ENCODE peak calls at places on chromosomes 6 and 20, in five cellular contexts. J is cardiac muscle cell; P is Karpas-422; O is CD4-positive, alpha-beta T cell; M is T-helper 17 cell. U is an unnamed sample.

GRCh38 chr6:168136622-168137021 is 57.6 kb upstream of the FRMD1 start:
- DNase-seq in J (no peak), P (no peak), O (no peak), M (no peak), U (no peak)

GRCh38 chr6:86978251-86978650 is 40.9 kb downstream of the HTR1E start:
- DNase-seq in J (no peak), P (no peak), O (no peak), M (no peak), U (no peak)

GRCh38 chr6:142821860-142822259 is 123.1 kb downstream of the HIVEP2 start:
- DNase-seq in J (no peak), P (no peak), O (no peak), M (no peak), U (no peak)

GRCh38 chr6:161305860-161306259 is 32.0 kb upstream of the AGPAT4 start:
- DNase-seq in J (no peak), P (no peak), O (no peak), M (no peak), U (no peak)

GRCh38 chr6:90350689-90351554 is 54.3 kb upstream of the BACH2 start:
- DNase-seq in J (no peak), P (peak; percentile 56), O (peak; percentile 47), M (peak; percentile 6), U (peak; percentile 76)

GRCh38 chr20:3565851-3566250 is 95.0 kb downstream of the ATRN start:
- DNase-seq in J (no peak), P (no peak), O (no peak), M (no peak), U (no peak)

GRCh38 chr6:46796842-46797241 is 3.7 kb downstream of the MEP1A start:
- DNase-seq in J (no peak), P (no peak), O (no peak), M (no peak), U (no peak)

GRCh38 chr20:36093025-36093803 is 61.3 kb upstream of the EPB41L1 start:
- DNase-seq in J (peak; percentile 59), P (no peak), O (peak; percentile 44), M (peak; percentile 13), U (peak; percentile 29)

GRCh38 chr20:25466846-25467245 is 59.4 kb downstream of the GINS1 start:
- DNase-seq in J (no peak), P (no peak), O (no peak), M (no peak), U (no peak)

GRCh38 chr6:121319112-121319553 is 15.1 kb downstream of the TBC1D32 start:
- DNase-seq in J (peak; percentile 47), P (no peak), O (no peak), M (no peak), U (no peak)

GRCh38 chr6:2038096-2038495 is 207.3 kb downstream of the GMDS start:
- DNase-seq in J (peak; percentile 90), P (no peak), O (peak; percentile 19), M (peak; percentile 6), U (peak; percentile 79)

GRCh38 chr20:6855806-6856205 is 88.3 kb downstream of the BMP2 start:
- DNase-seq in J (no peak), P (no peak), O (no peak), M (no peak), U (no peak)

GRCh38 chr6:21914121-21914973 is 320.8 kb downstream of the SOX4 start:
- DNase-seq in J (peak; percentile 50), P (no peak), O (peak; percentile 52), M (no peak), U (peak; percentile 5)

GRCh38 chr20:46230811-46231282 is 77.5 kb downstream of the CDH22 start:
- DNase-seq in J (peak; percentile 68), P (peak; percentile 71), O (no peak), M (no peak), U (peak; percentile 4)

GRCh38 chr20:44748005-44748370 is 2.3 kb downstream of the KCNK15 start:
- DNase-seq in J (no peak), P (no peak), O (no peak), M (no peak), U (no peak)

GRCh38 chr6:23307516-23307915 is 738.1 kb downstream of the HDGFL1 start:
- DNase-seq in J (no peak), P (no peak), O (no peak), M (no peak), U (no peak)

GRCh38 chr20:43530321-43531090 is 23.0 kb downstream of the L3MBTL1 start:
- DNase-seq in J (no peak), P (no peak), O (no peak), M (no peak), U (no peak)

GRCh38 chr20:3011752-3012151 is 31.7 kb upstream of the GNRH2 start:
- DNase-seq in J (no peak), P (no peak), O (no peak), M (no peak), U (no peak)

GRCh38 chr6:43310137-43310536 is 1.5 kb upstream of the CRIP3 start:
- DNase-seq in J (no peak), P (peak; percentile 31), O (no peak), M (no peak), U (no peak)

GRCh38 chr6:25248100-25248499 is 31.1 kb upstream of the CARMIL1 start:
- DNase-seq in J (no peak), P (no peak), O (no peak), M (no peak), U (no peak)

GRCh38 chr20:62181808-62182207 is 1.0 kb upstream of the MTG2 start:
- DNase-seq in J (no peak), P (no peak), O (no peak), M (no peak), U (no peak)

GRCh38 chr20:59170406-59171349 is 7.1 kb downstream of the ZNF831 start:
- DNase-seq in J (no peak), P (no peak), O (no peak), M (no peak), U (no peak)

GRCh38 chr6:68638225-68638900 is 3.3 kb downstream of the ADGRB3 start:
- DNase-seq in J (peak; percentile 76), P (peak; percentile 76), O (no peak), M (no peak), U (peak; percentile 41)

GRCh38 chr6:168994966-168995365 is 258.7 kb downstream of the THBS2 start:
- DNase-seq in J (no peak), P (no peak), O (no peak), M (no peak), U (no peak)

GRCh38 chr6:139161817-139162284 is 27.0 kb downstream of the HECA start:
- DNase-seq in J (no peak), P (peak; percentile 64), O (peak; percentile 68), M (peak; percentile 35), U (peak; percentile 57)

GRCh38 chr20:32626859-32627636 is 41.9 kb upstream of the NOL4L start:
- DNase-seq in J (no peak), P (peak; percentile 36), O (peak; percentile 5), M (no peak), U (peak; percentile 14)

GRCh38 chr20:60957621-60958020 is 294.4 kb upstream of the CDH4 start:
- DNase-seq in J (no peak), P (no peak), O (no peak), M (no peak), U (no peak)

GRCh38 chr20:9068232-9068781 is 580 bp upstream of the PLCB4 start:
- DNase-seq in J (peak; percentile 19), P (no peak), O (no peak), M (no peak), U (no peak)

DNA sequence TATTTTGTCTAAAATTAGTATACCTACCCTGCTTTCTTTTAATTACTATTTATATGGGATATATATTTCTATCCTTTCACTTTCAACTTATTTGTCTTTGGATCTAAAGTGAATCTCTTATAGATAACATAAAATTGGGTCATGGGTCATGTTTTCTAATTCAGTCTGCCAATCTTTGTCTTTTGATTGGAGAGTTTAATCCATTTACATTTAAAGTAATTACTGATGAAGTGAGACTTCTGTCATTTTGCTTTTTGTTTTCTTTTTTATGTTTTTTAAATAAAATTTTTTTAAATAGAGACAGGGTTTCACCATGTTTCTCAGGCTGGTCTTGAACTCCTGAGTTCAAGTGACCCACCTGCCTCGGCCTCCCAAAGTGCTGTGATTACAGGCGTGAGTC is 50.5 kb upstream of the PRDM1 start:
- DNase-seq in J (no peak), P (no peak), O (no peak), M (no peak), U (no peak)
- H3K9me3 ChIP-seq in J (peaks cover 3% of the 10 kb centered on the region), P (no peaks in the 10 kb centered on the region), O (no peaks in the 10 kb centered on the region), M (no peaks in the 10 kb centered on the region), U (no peaks in the 10 kb centered on the region)

GRCh38 chr6:165233089-165233488 is 76.3 kb downstream of the C6orf118 start:
- DNase-seq in J (no peak), P (no peak), O (no peak), M (no peak), U (no peak)

GRCh38 chr6:165231581-165232276 is 77.7 kb downstream of the C6orf118 start:
- DNase-seq in J (peak; percentile 72), P (peak; percentile 49), O (no peak), M (no peak), U (no peak)

GRCh38 chr6:165231177-165231576 is 78.2 kb downstream of the C6orf118 start:
- DNase-seq in J (no peak), P (no peak), O (no peak), M (no peak), U (no peak)

GRCh38 chr6:165229216-165229615 is 80.2 kb downstream of the C6orf118 start:
- DNase-seq in J (no peak), P (no peak), O (no peak), M (no peak), U (no peak)

GRCh38 chr6:165232277-165232654 is 77.1 kb downstream of the C6orf118 start:
- DNase-seq in J (no peak), P (no peak), O (no peak), M (no peak), U (no peak)
- H3K9me3 ChIP-seq in J (no peaks in the 10 kb centered on the region), P (no peaks in the 10 kb centered on the region), O (peaks cover 3% of the 10 kb centered on the region), M (peaks cover 3% of the 10 kb centered on the region), U (no peaks in the 10 kb centered on the region)

DNA sequence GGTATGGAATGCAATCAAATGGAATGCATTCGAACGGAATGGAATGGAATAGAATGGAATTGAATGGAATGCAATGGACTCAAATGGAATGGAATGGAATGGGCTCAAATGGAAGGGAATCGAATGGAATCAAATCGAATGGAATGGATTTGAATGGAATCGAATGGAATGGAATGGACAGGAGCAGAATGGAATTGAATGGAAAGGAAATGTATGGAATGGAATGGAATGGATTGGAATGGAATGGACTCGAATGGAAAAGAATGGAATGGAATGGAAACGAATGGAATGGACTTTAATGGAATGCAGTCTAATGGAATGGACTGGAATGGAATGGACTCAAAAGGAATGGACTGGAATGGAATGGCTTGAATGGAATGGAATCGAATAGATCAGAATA is 18.3 kb upstream of the DEFB115 start:
- DNase-seq in J (no peak), P (no peak), O (no peak), M (no peak), U (no peak)
- H3K9me3 ChIP-seq in J (peaks cover 37% of the 10 kb centered on the region), P (peaks cover 84% of the 10 kb centered on the region), O (peaks cover 85% of the 10 kb centered on the region), M (peaks cover 22% of the 10 kb centered on the region), U (peaks cover 86% of the 10 kb centered on the region)

GRCh38 chr6:144675231-144675861 is 390.2 kb downstream of the UTRN start:
- DNase-seq in J (peak; percentile 72), P (no peak), O (no peak), M (no peak), U (no peak)
- H3K9me3 ChIP-seq in J (no peaks in the 10 kb centered on the region), P (no peaks in the 10 kb centered on the region), O (peaks cover 29% of the 10 kb centered on the region), M (peaks cover 5% of the 10 kb centered on the region), U (peaks cover 13% of the 10 kb centered on the region)

GRCh38 chr6:27442932-27443331 is 30.0 kb downstream of the ZNF184 start:
- DNase-seq in J (no peak), P (no peak), O (no peak), M (no peak), U (no peak)
- H3K9me3 ChIP-seq in J (no peaks in the 10 kb centered on the region), P (peaks cover 6% of the 10 kb centered on the region), O (peaks cover 42% of the 10 kb centered on the region), M (peaks cover 6% of the 10 kb centered on the region), U (peaks cover 55% of the 10 kb centered on the region)

U was measured in CD4-positive, CD25-positive, alpha-beta regulatory T cell.